ENCODE peak calls at places on chromosomes 7 and 10, in nine cellular contexts. M is H9, V is PC-3, U is Karpas-422, A is IMR-90, N is HepG2, W is DND-41, S is A549, F is mesenchymal stem cell. P is an unnamed sample. For H3K4me1, the result is how much of the 10 kb centered on the place peaks cover.

GRCh38 chr10:73601486-73601921 is 10.4 kb upstream of the USP54 start:
- DNase-seq in S (peak), F (no peak), M (peak), N (no peak), U (no peak), V (peak), A (peak), W (no peak), P (no peak)

GRCh38 chr10:52499281-52499680 is 185.2 kb downstream of the DKK1 start:
- DNase-seq in N (no peak), U (no peak), M (no peak), A (no peak), V (no peak), W (no peak), S (no peak), F (no peak), P (no peak)

GRCh38 chr10:101660268-101660667 is 34.7 kb downstream of the FBXW4 start:
- DNase-seq in V (no peak), M (no peak), N (no peak), F (no peak), S (no peak), W (no peak), A (no peak), U (no peak), P (no peak)

GRCh38 chr10:35884657-35885071 is 242.6 kb upstream of the FZD8 start:
- DNase-seq in F (no peak), A (no peak), U (no peak), N (no peak), W (no peak), S (no peak), V (no peak), M (no peak), P (no peak)

GRCh38 chr7:13921062-13921461 is 68.4 kb downstream of the ETV1 start:
- DNase-seq in A (no peak), F (peak), W (no peak), N (no peak), U (no peak), M (no peak), S (no peak), V (no peak), P (no peak)

GRCh38 chr7:137146552-137146961 is 197.0 kb downstream of the PTN start:
- DNase-seq in S (no peak), N (no peak), V (peak), F (peak), W (no peak), M (no peak), U (no peak), A (peak), P (peak)

GRCh38 chr7:158431941-158432347 is 155.7 kb downstream of the PTPRN2 start:
- DNase-seq in F (peak), A (peak), M (no peak), N (peak), V (peak), U (no peak), S (peak), W (no peak), P (peak)

GRCh38 chr10:119270893-119271361 is 63.6 kb downstream of the GRK5 start:
- DNase-seq in U (no peak), M (no peak), S (peak), N (peak), F (no peak), W (no peak), V (peak), A (peak), P (no peak)

GRCh38 chr7:73519867-73520672 is 2.0 kb downstream of the BAZ1B start:
- DNase-seq in U (peak), W (peak), S (peak), N (peak), F (no peak), A (peak), M (no peak), V (no peak), P (peak)

GRCh38 chr10:133394801-133395221 is 854 bp downstream of the MTG1 start:
- DNase-seq in A (no peak), M (no peak), W (no peak), F (no peak), V (no peak), N (no peak), U (peak), S (no peak), P (peak)
- H3K4me1 ChIP-seq in A (under half), M (under half), W (under half), F (under half), V (under half), N (under half), U (under half), S (under half), P (under half)

GRCh38 chr7:129975309-129975708 is 22.5 kb upstream of the UBE2H start:
- DNase-seq in U (no peak), M (no peak), V (no peak), N (no peak), A (no peak), F (peak), W (no peak), S (no peak), P (no peak)

GRCh38 chr7:129968592-129969383 is 16.0 kb upstream of the UBE2H start:
- DNase-seq in W (no peak), S (no peak), M (no peak), A (no peak), F (no peak), U (no peak), N (no peak), V (no peak), P (no peak)

GRCh38 chr7:129969881-129970446 is 17.2 kb upstream of the UBE2H start:
- DNase-seq in U (no peak), F (peak), W (no peak), V (peak), M (no peak), A (peak), N (no peak), S (peak), P (peak)

GRCh38 chr7:129970816-129971215 is 18.1 kb upstream of the UBE2H start:
- DNase-seq in U (no peak), S (no peak), N (no peak), F (no peak), M (no peak), V (peak), A (no peak), W (no peak), P (no peak)
- H3K27ac ChIP-seq in U (no peak), S (peak), N (no peak), F (peak), M (no peak), V (peak), A (peak), W (no peak), P (no peak)

DNA sequence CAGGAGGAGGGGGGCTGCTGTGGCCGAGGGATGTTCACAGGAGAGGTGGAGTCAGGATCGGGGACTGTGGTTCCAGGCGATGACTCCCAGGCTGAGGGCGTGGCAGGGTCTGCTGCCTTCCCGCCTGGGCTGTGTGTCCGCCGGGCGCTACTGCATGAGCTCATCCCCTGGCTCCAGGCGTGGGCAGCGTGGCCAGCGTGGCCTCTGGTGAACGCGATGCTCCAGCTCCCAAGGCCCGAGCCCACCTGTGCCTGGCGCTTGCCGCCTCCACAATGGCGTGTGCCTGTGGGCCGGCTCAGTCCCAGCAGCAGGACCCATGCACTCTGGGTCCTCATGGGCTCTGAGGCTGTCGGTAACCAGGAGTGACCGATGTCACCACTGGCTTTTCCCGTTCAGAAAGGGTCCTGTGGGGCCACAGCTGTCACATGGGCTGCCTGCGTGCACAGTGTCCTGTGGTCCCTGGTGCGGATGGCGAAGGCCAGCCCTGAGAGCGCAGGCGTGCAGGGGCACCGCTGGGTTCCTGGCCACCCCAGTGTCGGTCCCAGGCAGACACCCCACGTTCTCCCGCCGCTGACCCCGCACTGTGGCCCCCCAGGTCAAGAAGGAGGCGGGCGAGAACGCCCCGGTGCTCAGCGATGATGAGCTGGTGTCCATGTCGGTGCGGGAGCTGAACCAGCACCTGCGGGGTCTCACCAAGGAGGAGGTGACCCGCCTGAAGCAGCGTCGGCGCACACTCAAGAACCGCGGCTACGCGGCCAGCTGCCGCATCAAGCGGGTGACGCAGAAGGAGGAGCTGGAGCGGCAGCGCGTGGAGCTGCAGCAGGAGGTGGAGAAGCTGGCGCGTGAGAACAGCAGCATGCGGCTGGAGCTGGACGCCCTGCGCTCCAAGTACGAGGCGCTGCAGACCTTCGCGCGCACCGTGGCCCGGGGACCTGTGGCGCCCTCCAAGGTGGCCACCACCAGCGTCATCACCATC is 9.1 kb downstream of the MAFK start:
- DNase-seq in F (peak), N (no peak), A (peak), S (peak), W (no peak), U (no peak), V (no peak), M (peak), P (peak)
- H3K4me2 ChIP-seq in F (no peak), N (no peak), A (peak), S (peak), W (no peak), U (no peak), V (no peak), M (no peak), P (peak)

GRCh38 chr10:131245475-131246059 is 66.0 kb downstream of the TCERG1L start:
- DNase-seq in V (no peak), M (no peak), N (no peak), A (no peak), F (no peak), W (no peak), S (no peak), U (no peak), P (no peak)
- H3K4me1 ChIP-seq in V (under half), M (under half), N (under half), A (under half), F (under half), W (under half), S (under half), U (under half), P (under half)

DNA sequence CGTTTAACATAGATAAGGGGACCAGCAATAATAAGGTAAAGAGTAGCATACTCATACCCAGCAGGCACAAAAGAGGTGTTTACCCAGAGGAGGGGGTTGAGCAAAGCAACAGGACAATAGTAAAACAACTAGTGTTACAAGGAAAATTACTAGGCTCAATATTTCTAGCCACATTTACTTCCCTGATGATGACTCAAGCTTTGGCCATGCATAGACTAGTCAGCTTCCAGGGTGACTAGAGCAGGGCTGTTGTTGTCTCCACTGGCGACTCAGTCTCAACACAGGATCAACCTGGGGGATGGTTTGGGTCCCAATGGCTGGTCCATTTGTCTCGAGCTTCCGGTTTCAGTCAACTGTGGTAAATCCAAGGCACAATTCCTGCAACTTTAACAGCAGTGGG is 217.7 kb upstream of the KCND2 start:
- DNase-seq in U (no peak), W (no peak), N (no peak), F (peak), A (peak), V (peak), M (no peak), S (no peak), P (peak)
- H3K27ac ChIP-seq in U (no peak), W (no peak), N (no peak), F (peak), A (peak), V (peak), M (no peak), S (no peak), P (peak)

GRCh38 chr7:151590071-151590800 is 70.5 kb upstream of the RHEB start:
- DNase-seq in U (peak), W (no peak), A (no peak), S (no peak), N (no peak), F (no peak), V (no peak), M (no peak), P (no peak)

GRCh38 chr7:151588982-151589381 is 69.3 kb upstream of the RHEB start:
- DNase-seq in W (no peak), V (no peak), F (no peak), A (no peak), U (no peak), S (no peak), N (no peak), M (no peak), P (no peak)

GRCh38 chr7:151590801-151591771 is 71.4 kb upstream of the RHEB start:
- DNase-seq in N (no peak), W (no peak), F (no peak), V (no peak), S (no peak), U (no peak), A (no peak), M (no peak), P (no peak)

GRCh38 chr7:151585744-151586424 is 66.2 kb upstream of the RHEB start:
- DNase-seq in W (no peak), U (no peak), S (no peak), M (no peak), A (no peak), F (no peak), N (no peak), V (no peak), P (no peak)

DNA sequence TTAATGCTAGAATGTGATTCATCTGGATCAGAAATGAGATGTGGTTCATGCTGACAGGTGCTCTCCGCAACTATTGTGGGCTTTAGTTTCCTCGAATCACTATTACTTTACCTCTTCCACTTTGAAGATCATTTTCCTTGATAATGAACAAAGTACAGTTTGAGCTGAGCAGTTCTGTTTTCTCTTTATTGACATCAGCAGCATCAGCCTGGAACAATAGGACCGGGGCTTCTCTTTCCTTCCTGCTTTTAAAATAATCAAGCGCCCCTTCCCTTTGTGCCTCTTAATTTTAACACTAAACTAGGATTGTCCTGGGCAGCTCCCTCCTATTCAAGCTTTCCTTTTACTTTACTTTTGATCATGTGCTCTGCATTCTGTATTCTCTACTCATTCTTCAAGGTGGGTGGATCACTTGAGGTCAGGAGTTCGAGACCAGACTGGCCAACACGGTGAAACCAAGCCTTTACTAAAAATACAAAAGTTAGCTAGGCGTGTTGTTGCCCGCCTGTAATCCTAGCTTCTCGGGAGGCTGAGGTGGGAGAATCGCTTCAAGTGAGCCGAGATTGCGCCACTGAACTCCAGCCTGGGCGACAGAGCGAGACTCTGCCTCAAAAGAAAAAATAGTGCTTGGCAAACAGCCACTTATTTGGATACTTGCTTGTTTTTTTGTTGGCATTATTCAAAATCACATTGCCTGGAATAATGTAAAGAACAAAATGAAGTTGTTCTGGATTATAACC is 67.0 kb upstream of the RHEB start:
- DNase-seq in V (no peak), M (no peak), F (no peak), A (no peak), S (no peak), N (no peak), W (no peak), U (no peak), P (no peak)
- H3K4me2 ChIP-seq in V (no peak), M (no peak), F (no peak), A (no peak), S (no peak), N (no peak), W (no peak), U (no peak), P (no peak)